ENCODE peak calls at places on chromosome 18, in seven cellular contexts. I, K, H, U, R, L and C are unnamed samples.

GRCh38 chr18:63454497-63454896 is 22.3 kb upstream of the SERPINB5 start:
- DNase-seq in H (no peak), L (peak), R (no peak), K (no peak), I (peak), U (no peak), C (peak)

GRCh38 chr18:31064130-31064529 is 21.6 kb upstream of the DSC3 start:
- DNase-seq in K (no peak), I (no peak), L (no peak), R (no peak), H (no peak), U (no peak), C (no peak)

GRCh38 chr18:76459687-76460350 is 35.2 kb downstream of the ZNF516 start:
- DNase-seq in H (no peak), L (peak), R (peak), U (peak), K (no peak), I (peak), C (peak)

GRCh38 chr18:48959921-48960920 is 9.5 kb upstream of the SMAD7 start:
- DNase-seq in H (peak), R (no peak), K (no peak), L (no peak), I (peak), U (no peak), C (peak)

GRCh38 chr18:46528037-46528436 is 129.0 kb downstream of the LOXHD1 start:
- DNase-seq in H (no peak), L (no peak), U (no peak), K (no peak), I (no peak), R (no peak), C (no peak)

GRCh38 chr18:23238152-23238531 is 102.9 kb downstream of the CABLES1 start:
- DNase-seq in K (peak), L (no peak), I (peak), R (no peak), U (peak), H (no peak), C (peak)

GRCh38 chr18:76493213-76494107 is 1.6 kb downstream of the ZNF516 start:
- DNase-seq in R (peak), I (peak), U (no peak), H (peak), L (no peak), K (no peak), C (no peak)

GRCh38 chr18:3998698-3999333 is 456.3 kb downstream of the DLGAP1 start:
- DNase-seq in I (peak), H (no peak), U (no peak), L (peak), K (no peak), R (peak), C (peak)